ENCODE peak calls at places on chromosomes 12 and 14, in ten cellular contexts. One of them, this sample, is unnamed.

GRCh38 chr12:131085125-131085815 is 131.6 kb downstream of the ADGRD1 start:
- DNase-seq in AG04450: no peak
- DNase-seq in tibial artery: peak; percentile 14
- DNase-seq in gastrocnemius medialis: no peak
- DNase-seq in lower lobe of right lung: peak; percentile 41
- DNase-seq in IMR-90: no peak
- DNase-seq in PC-9: no peak
- DNase-seq in CD8-positive, alpha-beta memory T cell: no peak
- DNase-seq in cardiac muscle cell: no peak
- DNase-seq in fibroblast of lung: no peak
- DNase-seq in this sample: no peak

GRCh38 chr14:37588956-37589737 is 5.9 kb downstream of the FOXA1 start:
- DNase-seq in AG04450: no peak
- DNase-seq in tibial artery: no peak
- DNase-seq in gastrocnemius medialis: no peak
- DNase-seq in lower lobe of right lung: no peak
- DNase-seq in IMR-90: no peak
- DNase-seq in PC-9: no peak
- DNase-seq in CD8-positive, alpha-beta memory T cell: no peak
- DNase-seq in cardiac muscle cell: no peak
- DNase-seq in fibroblast of lung: no peak
- DNase-seq in this sample: no peak

GRCh38 chr12:123599310-123599709 is 2.6 kb upstream of the DDX55 start:
- DNase-seq in AG04450: no peak
- DNase-seq in tibial artery: no peak
- DNase-seq in gastrocnemius medialis: no peak
- DNase-seq in lower lobe of right lung: no peak
- DNase-seq in IMR-90: no peak
- DNase-seq in PC-9: no peak
- DNase-seq in CD8-positive, alpha-beta memory T cell: no peak
- DNase-seq in cardiac muscle cell: no peak
- DNase-seq in fibroblast of lung: no peak
- DNase-seq in this sample: no peak

GRCh38 chr12:32891956-32892355 is 4.6 kb downstream of the PKP2 start:
- DNase-seq in AG04450: no peak
- DNase-seq in tibial artery: no peak
- DNase-seq in gastrocnemius medialis: no peak
- DNase-seq in lower lobe of right lung: no peak
- DNase-seq in IMR-90: no peak
- DNase-seq in PC-9: peak; percentile 75
- DNase-seq in CD8-positive, alpha-beta memory T cell: no peak
- DNase-seq in cardiac muscle cell: no peak
- DNase-seq in fibroblast of lung: no peak
- DNase-seq in this sample: no peak

GRCh38 chr14:87491816-87492215 is 501.2 kb downstream of the GALC start:
- DNase-seq in AG04450: no peak
- DNase-seq in tibial artery: no peak
- DNase-seq in gastrocnemius medialis: no peak
- DNase-seq in lower lobe of right lung: no peak
- DNase-seq in IMR-90: no peak
- DNase-seq in PC-9: no peak
- DNase-seq in CD8-positive, alpha-beta memory T cell: no peak
- DNase-seq in cardiac muscle cell: no peak
- DNase-seq in fibroblast of lung: no peak
- DNase-seq in this sample: no peak

GRCh38 chr12:26340649-26341048 is 145.3 kb downstream of the SSPN start:
- DNase-seq in AG04450: no peak
- DNase-seq in tibial artery: peak; percentile 53
- DNase-seq in gastrocnemius medialis: peak; percentile 42
- DNase-seq in lower lobe of right lung: peak; percentile 77
- DNase-seq in IMR-90: no peak
- DNase-seq in PC-9: no peak
- DNase-seq in CD8-positive, alpha-beta memory T cell: no peak
- DNase-seq in cardiac muscle cell: no peak
- DNase-seq in fibroblast of lung: no peak
- DNase-seq in this sample: no peak

GRCh38 chr12:25557830-25558436 is 4.8 kb upstream of the LMNTD1 start:
- DNase-seq in AG04450: no peak
- DNase-seq in tibial artery: no peak
- DNase-seq in gastrocnemius medialis: no peak
- DNase-seq in lower lobe of right lung: no peak
- DNase-seq in IMR-90: peak; percentile 43
- DNase-seq in PC-9: no peak
- DNase-seq in CD8-positive, alpha-beta memory T cell: no peak
- DNase-seq in cardiac muscle cell: peak; percentile 69
- DNase-seq in fibroblast of lung: peak; percentile 73
- DNase-seq in this sample: no peak

GRCh38 chr12:94545937-94546771 is 86.5 kb upstream of the CEP83 start:
- DNase-seq in AG04450: peak; percentile 30
- DNase-seq in tibial artery: no peak
- DNase-seq in gastrocnemius medialis: peak; percentile 35
- DNase-seq in lower lobe of right lung: peak; percentile 53
- DNase-seq in IMR-90: peak; percentile 68
- DNase-seq in PC-9: peak; percentile 56
- DNase-seq in CD8-positive, alpha-beta memory T cell: no peak
- DNase-seq in cardiac muscle cell: peak; percentile 69
- DNase-seq in fibroblast of lung: peak; percentile 80
- DNase-seq in this sample: no peak

GRCh38 chr12:106106129-106106566 is 32.6 kb downstream of the NUAK1 start:
- DNase-seq in AG04450: no peak
- DNase-seq in tibial artery: no peak
- DNase-seq in gastrocnemius medialis: no peak
- DNase-seq in lower lobe of right lung: no peak
- DNase-seq in IMR-90: no peak
- DNase-seq in PC-9: no peak
- DNase-seq in CD8-positive, alpha-beta memory T cell: no peak
- DNase-seq in cardiac muscle cell: no peak
- DNase-seq in fibroblast of lung: no peak
- DNase-seq in this sample: no peak

GRCh38 chr12:94225506-94225905 is 77.1 kb downstream of the PLXNC1 start:
- DNase-seq in AG04450: no peak
- DNase-seq in tibial artery: no peak
- DNase-seq in gastrocnemius medialis: no peak
- DNase-seq in lower lobe of right lung: no peak
- DNase-seq in IMR-90: no peak
- DNase-seq in PC-9: no peak
- DNase-seq in CD8-positive, alpha-beta memory T cell: no peak
- DNase-seq in cardiac muscle cell: no peak
- DNase-seq in fibroblast of lung: no peak
- DNase-seq in this sample: no peak

GRCh38 chr14:72578514-72578913 is 315.4 kb downstream of the DPF3 start:
- DNase-seq in AG04450: no peak
- DNase-seq in tibial artery: no peak
- DNase-seq in gastrocnemius medialis: no peak
- DNase-seq in lower lobe of right lung: no peak
- DNase-seq in IMR-90: no peak
- DNase-seq in PC-9: no peak
- DNase-seq in CD8-positive, alpha-beta memory T cell: no peak
- DNase-seq in cardiac muscle cell: no peak
- DNase-seq in fibroblast of lung: no peak
- DNase-seq in this sample: no peak

GRCh38 chr12:94689002-94689645 is 38.8 kb upstream of the TMCC3 start:
- DNase-seq in AG04450: no peak
- DNase-seq in tibial artery: no peak
- DNase-seq in gastrocnemius medialis: no peak
- DNase-seq in lower lobe of right lung: no peak
- DNase-seq in IMR-90: peak; percentile 27
- DNase-seq in PC-9: no peak
- DNase-seq in CD8-positive, alpha-beta memory T cell: no peak
- DNase-seq in cardiac muscle cell: no peak
- DNase-seq in fibroblast of lung: peak; percentile 80
- DNase-seq in this sample: no peak

GRCh38 chr12:24560192-24560591 is 388.7 kb downstream of the BCAT1 start:
- DNase-seq in AG04450: no peak
- DNase-seq in tibial artery: no peak
- DNase-seq in gastrocnemius medialis: no peak
- DNase-seq in lower lobe of right lung: no peak
- DNase-seq in IMR-90: peak; percentile 35
- DNase-seq in PC-9: no peak
- DNase-seq in CD8-positive, alpha-beta memory T cell: no peak
- DNase-seq in cardiac muscle cell: no peak
- DNase-seq in fibroblast of lung: peak; percentile 51
- DNase-seq in this sample: no peak

DNA sequence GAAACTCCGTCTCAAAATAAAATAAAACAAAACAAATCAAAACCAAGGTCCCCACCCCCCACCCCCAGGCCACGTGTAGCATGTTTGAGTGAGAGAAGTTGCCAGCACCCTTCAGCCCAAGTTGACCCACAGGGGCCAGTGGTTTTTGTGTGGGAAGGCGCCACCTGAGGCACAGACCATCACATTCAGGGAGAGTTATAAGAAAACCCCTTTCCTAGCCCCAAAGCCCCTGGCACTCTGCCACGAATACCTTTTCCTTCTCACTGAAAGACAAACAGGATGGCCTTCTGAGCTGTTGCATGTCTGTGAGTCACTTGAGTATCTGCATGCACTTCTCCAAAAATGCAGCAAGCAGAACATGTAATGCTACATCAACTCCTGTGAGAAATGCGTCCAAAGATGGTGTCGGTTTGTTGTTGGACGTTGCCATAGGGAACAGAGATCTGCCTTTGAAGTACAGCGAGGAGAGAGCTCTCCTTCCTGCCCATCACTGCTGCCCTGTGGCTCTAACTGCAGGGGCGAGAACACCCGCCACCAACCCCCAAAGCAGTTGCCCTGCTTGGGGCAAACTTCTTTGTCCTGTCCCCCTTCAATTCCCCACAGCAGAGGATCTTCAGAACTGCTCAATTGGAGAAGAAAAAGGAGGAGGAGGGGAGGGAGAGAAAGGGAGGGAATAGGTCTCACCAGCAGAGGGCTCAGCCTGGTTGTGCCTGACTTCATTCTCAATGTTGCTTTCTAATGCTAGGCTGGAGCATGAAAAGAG is 2.7 kb upstream of the TRAF3 start:
- DNase-seq in AG04450: no peak
- DNase-seq in tibial artery: peak; percentile 40
- DNase-seq in gastrocnemius medialis: peak; percentile 43
- DNase-seq in lower lobe of right lung: no peak
- DNase-seq in IMR-90: peak; percentile 78
- DNase-seq in PC-9: peak; percentile 67
- DNase-seq in CD8-positive, alpha-beta memory T cell: peak; percentile 65
- DNase-seq in cardiac muscle cell: peak; percentile 78
- DNase-seq in fibroblast of lung: peak; percentile 80
- DNase-seq in this sample: peak; percentile 82
- H3K4me3 ChIP-seq in AG04450: no peak overlapping the region
- H3K4me3 ChIP-seq in tibial artery: no peak overlapping the region
- H3K4me3 ChIP-seq in gastrocnemius medialis: no peak overlapping the region
- H3K4me3 ChIP-seq in lower lobe of right lung: no peak overlapping the region
- H3K4me3 ChIP-seq in IMR-90: no peak overlapping the region
- H3K4me3 ChIP-seq in PC-9: no peak overlapping the region
- H3K4me3 ChIP-seq in CD8-positive, alpha-beta memory T cell: no peak overlapping the region
- H3K4me3 ChIP-seq in cardiac muscle cell: no peak overlapping the region
- H3K4me3 ChIP-seq in fibroblast of lung: no peak overlapping the region
- H3K4me3 ChIP-seq in this sample: no peak overlapping the region

DNA sequence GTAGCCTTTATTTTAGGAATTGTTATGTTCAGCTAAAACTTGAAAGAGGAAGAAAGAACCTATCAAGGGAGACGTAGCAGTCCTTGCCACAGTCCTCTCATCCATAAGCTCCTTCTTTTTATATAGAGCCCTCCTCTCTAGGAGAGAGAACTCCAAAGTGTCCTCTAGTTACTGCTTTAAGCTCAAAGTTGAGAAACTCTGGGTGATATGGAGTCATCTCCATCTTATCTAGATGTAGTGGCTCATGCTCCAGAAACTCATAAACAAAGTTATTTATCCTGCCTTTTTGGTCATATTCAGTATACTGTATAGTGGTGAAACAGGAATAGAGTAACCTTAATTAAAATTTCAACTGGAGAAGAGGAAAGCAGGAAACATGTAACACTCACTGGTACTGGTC is 90.4 kb upstream of the ATF7IP start:
- DNase-seq in AG04450: no peak
- DNase-seq in tibial artery: no peak
- DNase-seq in gastrocnemius medialis: no peak
- DNase-seq in lower lobe of right lung: no peak
- DNase-seq in IMR-90: no peak
- DNase-seq in PC-9: no peak
- DNase-seq in CD8-positive, alpha-beta memory T cell: no peak
- DNase-seq in cardiac muscle cell: no peak
- DNase-seq in fibroblast of lung: no peak
- DNase-seq in this sample: no peak
- H3K27ac ChIP-seq in AG04450: no peak overlapping the region
- H3K27ac ChIP-seq in tibial artery: no peak overlapping the region
- H3K27ac ChIP-seq in gastrocnemius medialis: no peak overlapping the region
- H3K27ac ChIP-seq in lower lobe of right lung: no peak overlapping the region
- H3K27ac ChIP-seq in IMR-90: no peak overlapping the region
- H3K27ac ChIP-seq in PC-9: no peak overlapping the region
- H3K27ac ChIP-seq in CD8-positive, alpha-beta memory T cell: no peak overlapping the region
- H3K27ac ChIP-seq in cardiac muscle cell: no peak overlapping the region
- H3K27ac ChIP-seq in fibroblast of lung: no peak overlapping the region
- H3K27ac ChIP-seq in this sample: no peak overlapping the region

DNA sequence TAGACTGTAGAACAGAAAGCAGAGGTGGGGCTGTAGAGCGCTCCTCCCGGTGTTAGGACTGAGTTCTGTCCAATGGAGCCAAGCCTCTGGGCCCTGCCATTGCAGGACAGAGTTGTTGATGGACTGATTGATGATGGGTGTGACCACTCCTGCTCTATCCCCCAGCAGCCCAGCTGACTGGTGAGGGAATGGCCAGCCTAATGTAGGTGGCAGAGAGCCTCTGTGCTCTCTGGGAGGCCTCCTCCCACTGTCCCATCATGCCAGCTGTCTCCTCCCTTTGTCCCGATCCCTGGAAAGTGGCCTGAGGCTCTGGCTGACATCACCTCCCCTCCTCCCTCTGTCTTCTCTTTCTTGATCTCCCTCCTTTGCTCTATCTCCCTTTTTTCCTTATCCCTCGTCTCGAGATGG is 804 bp downstream of the EFS start:
- DNase-seq in AG04450: no peak
- DNase-seq in tibial artery: peak; percentile 78
- DNase-seq in gastrocnemius medialis: peak; percentile 58
- DNase-seq in lower lobe of right lung: no peak
- DNase-seq in IMR-90: no peak
- DNase-seq in PC-9: no peak
- DNase-seq in CD8-positive, alpha-beta memory T cell: no peak
- DNase-seq in cardiac muscle cell: no peak
- DNase-seq in fibroblast of lung: peak; percentile 9
- DNase-seq in this sample: no peak
- H3K4me3 ChIP-seq in AG04450: peak overlapping the region; percentile 69
- H3K4me3 ChIP-seq in tibial artery: peak overlapping the region; percentile 70
- H3K4me3 ChIP-seq in gastrocnemius medialis: peak overlapping the region; percentile 55
- H3K4me3 ChIP-seq in lower lobe of right lung: peak overlapping the region; percentile 57
- H3K4me3 ChIP-seq in IMR-90: peak overlapping the region; percentile 55
- H3K4me3 ChIP-seq in PC-9: no peak overlapping the region
- H3K4me3 ChIP-seq in CD8-positive, alpha-beta memory T cell: no peak overlapping the region
- H3K4me3 ChIP-seq in cardiac muscle cell: peak overlapping the region; percentile 28
- H3K4me3 ChIP-seq in fibroblast of lung: peak overlapping the region; percentile 30
- H3K4me3 ChIP-seq in this sample: no peak overlapping the region

DNA sequence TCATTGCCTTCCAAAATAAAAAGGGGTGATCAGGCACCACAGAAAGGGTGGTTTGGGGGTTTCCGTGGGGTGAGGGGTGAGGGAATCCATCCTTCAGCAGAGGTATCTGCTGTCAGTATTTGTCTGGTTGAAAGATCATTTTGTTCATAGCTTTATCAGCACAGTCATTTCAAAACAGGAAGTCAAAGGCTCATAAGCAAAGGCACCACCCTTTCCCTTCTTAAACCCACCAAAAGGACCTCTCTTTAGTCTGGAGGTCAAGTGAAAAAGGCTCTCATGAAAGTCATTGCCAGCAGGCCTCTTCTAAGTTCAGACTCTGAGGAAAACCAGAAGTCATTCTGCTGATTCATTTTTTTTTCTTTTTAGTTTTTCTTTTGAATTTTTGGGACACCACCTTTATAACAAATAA is 6.2 kb downstream of the CHST11 start:
- DNase-seq in AG04450: no peak
- DNase-seq in tibial artery: no peak
- DNase-seq in gastrocnemius medialis: no peak
- DNase-seq in lower lobe of right lung: no peak
- DNase-seq in IMR-90: no peak
- DNase-seq in PC-9: no peak
- DNase-seq in CD8-positive, alpha-beta memory T cell: peak; percentile 59
- DNase-seq in cardiac muscle cell: peak; percentile 26
- DNase-seq in fibroblast of lung: no peak
- DNase-seq in this sample: peak; percentile 58
- H3K27ac ChIP-seq in AG04450: no peak overlapping the region
- H3K27ac ChIP-seq in tibial artery: no peak overlapping the region
- H3K27ac ChIP-seq in gastrocnemius medialis: no peak overlapping the region
- H3K27ac ChIP-seq in lower lobe of right lung: peak overlapping the region; percentile 64
- H3K27ac ChIP-seq in IMR-90: no peak overlapping the region
- H3K27ac ChIP-seq in PC-9: peak overlapping the region; percentile 13
- H3K27ac ChIP-seq in CD8-positive, alpha-beta memory T cell: peak overlapping the region; percentile 70
- H3K27ac ChIP-seq in cardiac muscle cell: peak overlapping the region; percentile 68
- H3K27ac ChIP-seq in fibroblast of lung: no peak overlapping the region
- H3K27ac ChIP-seq in this sample: peak overlapping the region; percentile 62